ENCODE peak calls at places on chromosomes 4 and X, in four cellular contexts. W is K562, N is IMR-90, E is A549. I is an unnamed sample.

GRCh38 chr4:183632689-183633088 is 26.3 kb downstream of the RWDD4 start:
- DNase-seq in W (no peak), N (no peak), E (no peak), I (no peak)

GRCh38 chr4:15001248-15001824 is 945 bp upstream of the CPEB2 start:
- DNase-seq in W (peak), N (peak), E (peak), I (peak)

GRCh38 chr4:186845137-186845842 is 121.6 kb upstream of the FAT1 start:
- DNase-seq in W (peak), N (peak), E (no peak), I (no peak)

GRCh38 chr4:8911311-8912088 is 39.9 kb upstream of the HMX1 start:
- DNase-seq in W (no peak), N (no peak), E (no peak), I (no peak)

GRCh38 chr4:142671516-142671915 is 174.6 kb downstream of the INPP4B start:
- DNase-seq in W (no peak), N (no peak), E (no peak), I (no peak)

GRCh38 chr4:5751918-5752802 is 41.2 kb downstream of the EVC start:
- DNase-seq in W (no peak), N (peak), E (no peak), I (no peak)

GRCh38 chr4:140099993-140100392 is 54.0 kb downstream of the MAML3 start:
- DNase-seq in W (no peak), N (peak), E (no peak), I (no peak)

GRCh38 chrX:40189018-40189417 is 91.3 kb upstream of the BCOR start:
- DNase-seq in W (no peak), N (no peak), E (no peak), I (no peak)

GRCh38 chrX:118000518-118000917 is 116.1 kb downstream of the KLHL13 start:
- DNase-seq in W (no peak), N (no peak), E (no peak), I (no peak)

GRCh38 chr4:53479731-53480525 is 102.5 kb downstream of the FIP1L1 start:
- DNase-seq in W (no peak), N (peak), E (no peak), I (no peak)

GRCh38 chr4:85929926-85930325 is 429.9 kb downstream of the MAPK10 start:
- DNase-seq in W (no peak), N (no peak), E (no peak), I (no peak)

GRCh38 chr4:80385397-80386280 is 50.1 kb downstream of the CFAP299 start:
- DNase-seq in W (no peak), N (no peak), E (no peak), I (no peak)

GRCh38 chr4:168511780-168512467 is 15.1 kb downstream of the PALLD start:
- DNase-seq in W (no peak), N (no peak), E (no peak), I (no peak)

GRCh38 chrX:124257924-124258706 is 74.3 kb upstream of the TEX13D start:
- DNase-seq in W (no peak), N (no peak), E (no peak), I (no peak)

GRCh38 chr4:158157412-158157811 is 15.4 kb downstream of the GASK1B start:
- DNase-seq in W (no peak), N (no peak), E (no peak), I (no peak)

GRCh38 chr4:111678466-111678865 is 466.8 kb upstream of the FAM241A start:
- DNase-seq in W (no peak), N (peak), E (no peak), I (no peak)

GRCh38 chr4:56630876-56631666 is 50.0 kb downstream of the HOPX start:
- DNase-seq in W (no peak), N (peak), E (no peak), I (no peak)

GRCh38 chr4:40586729-40587128 is 42.9 kb downstream of the RBM47 start:
- DNase-seq in W (no peak), N (no peak), E (no peak), I (no peak)

GRCh38 chrX:123743312-123743711 is 10.5 kb upstream of the THOC2 start:
- DNase-seq in W (peak), N (no peak), E (no peak), I (no peak)

GRCh38 chrX:149903889-149904748 is 23.1 kb downstream of the MAGEA8 start:
- DNase-seq in W (peak), N (peak), E (peak), I (peak)

GRCh38 chr4:112819729-112820128 is 182.8 kb downstream of the LARP7 start:
- DNase-seq in W (no peak), N (no peak), E (no peak), I (no peak)

GRCh38 chrX:2261838-2262678 is 238.7 kb downstream of the DHRSX start:
- DNase-seq in W (no peak), N (peak), E (no peak), I (no peak)

GRCh38 chr4:53306729-53307128 is 59.1 kb downstream of the SCFD2 start:
- DNase-seq in W (no peak), N (peak), E (no peak), I (no peak)

GRCh38 chr4:152075253-152075928 is 314.6 kb upstream of the GATB start:
- DNase-seq in W (no peak), N (no peak), E (no peak), I (no peak)

GRCh38 chr4:78691971-78692814 is 84.0 kb upstream of the BMP2K start:
- DNase-seq in W (peak), N (peak), E (no peak), I (no peak)

GRCh38 chr4:96936886-96937285 is 1097.0 kb downstream of the PDHA2 start:
- DNase-seq in W (no peak), N (no peak), E (no peak), I (no peak)

GRCh38 chr4:176587920-176588319 is 204.8 kb downstream of the VEGFC start:
- DNase-seq in W (no peak), N (peak), E (no peak), I (no peak)

GRCh38 chr4:94256144-94256783 is 48.6 kb downstream of the SMARCAD1 start:
- DNase-seq in W (no peak), N (no peak), E (no peak), I (no peak)

GRCh38 chr4:107215222-107215621 is 179.1 kb upstream of the DKK2 start:
- DNase-seq in W (no peak), N (no peak), E (no peak), I (no peak)

GRCh38 chr4:128298129-128298758 is 10.6 kb upstream of the PGRMC2 start:
- DNase-seq in W (no peak), N (no peak), E (no peak), I (no peak)

GRCh38 chrX:37926700-37927099 is 79.3 kb upstream of the DYNLT3 start:
- DNase-seq in W (peak), N (peak), E (peak), I (peak)

GRCh38 chr4:113738251-113738650 is 23.3 kb downstream of the CAMK2D start:
- DNase-seq in W (no peak), N (peak), E (no peak), I (no peak)

GRCh38 chr4:85932371-85933305 is 427.2 kb downstream of the MAPK10 start:
- DNase-seq in W (no peak), N (no peak), E (no peak), I (no peak)

GRCh38 chrX:45598841-45599240 is 398.2 kb upstream of the DIPK2B start:
- DNase-seq in W (no peak), N (peak), E (no peak), I (no peak)

GRCh38 chr4:41935652-41936021 is 408 bp downstream of the TMEM33 start:
- DNase-seq in W (peak), N (peak), E (peak), I (peak)

DNA sequence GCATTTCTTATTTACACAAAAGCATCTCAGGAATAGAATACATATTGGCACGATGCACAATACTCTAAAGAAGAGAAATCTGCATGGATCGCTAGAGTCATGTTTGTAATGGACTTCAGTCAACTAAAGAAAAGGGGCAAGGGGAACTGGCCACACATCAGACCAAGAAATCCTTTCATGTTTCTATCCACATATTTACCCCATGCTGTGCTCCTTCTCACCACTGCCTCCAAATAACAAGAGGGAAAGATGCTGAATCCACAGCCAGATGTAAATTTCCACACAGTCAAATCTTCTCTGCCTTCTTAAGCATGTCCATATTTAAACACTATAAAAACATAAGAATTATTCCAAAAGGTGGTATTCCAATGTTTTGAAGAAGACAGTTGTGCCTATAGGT is 67.6 kb downstream of the COX18 start:
- DNase-seq in W (no peak), N (no peak), E (no peak), I (no peak)
- TF ChIP-seq BHLHE40 in W (no peak), N (no peak), E (no peak), I (no peak)

DNA sequence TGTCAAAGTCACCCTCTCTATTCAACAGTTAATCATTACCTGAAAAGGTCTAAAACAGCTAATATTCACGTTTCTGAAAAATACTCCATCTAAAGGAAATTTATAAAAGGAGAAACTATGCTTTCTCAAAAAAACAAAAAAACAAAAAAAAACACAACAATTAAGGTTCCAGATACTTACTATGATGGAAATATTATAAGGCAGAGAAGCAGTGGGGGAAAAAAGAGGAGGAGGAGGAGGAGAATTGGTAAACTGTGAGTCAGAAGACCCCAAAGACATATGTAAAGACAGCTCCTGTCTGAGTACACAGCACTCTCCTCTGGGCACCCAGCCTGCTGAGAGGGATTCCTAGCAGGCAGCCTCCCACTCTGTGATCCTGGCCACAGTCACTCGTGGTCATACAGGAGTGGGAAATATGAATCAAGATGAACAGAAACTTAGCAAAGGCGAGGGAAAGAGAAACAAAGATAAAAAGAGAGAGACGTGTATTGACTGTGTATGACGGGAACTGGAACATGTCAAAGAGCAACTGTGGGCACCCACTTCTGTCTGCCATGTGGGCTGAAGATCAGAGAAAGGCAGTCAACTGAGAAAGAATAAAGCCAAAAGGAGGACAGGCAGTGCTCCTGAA is 12.5 kb downstream of the KLHL15 start:
- DNase-seq in W (no peak), N (peak), E (no peak), I (no peak)
- TF ChIP-seq BHLHE40 in W (no peak), N (no peak), E (no peak), I (no peak)

DNA sequence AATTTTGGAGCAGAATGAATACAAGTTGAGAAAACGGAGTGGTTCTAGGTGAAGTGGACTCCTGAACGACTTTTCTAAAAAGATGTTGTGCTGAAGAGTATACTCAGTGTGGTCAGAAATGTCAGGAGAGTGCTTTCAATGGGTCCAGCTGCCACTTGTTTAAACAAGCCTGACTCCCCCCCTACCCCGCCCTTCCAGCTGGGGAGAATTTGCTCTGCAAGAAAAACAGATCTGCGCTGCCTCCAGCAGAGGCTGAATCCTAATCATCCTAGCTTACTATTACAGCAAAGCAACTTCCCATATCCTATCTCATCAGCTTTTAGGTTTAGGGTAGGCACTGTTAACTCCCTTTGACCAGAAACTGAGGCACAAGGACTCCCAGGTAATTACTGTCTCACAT is 1.9 kb downstream of the MAP3K15 start:
- DNase-seq in W (no peak), N (peak), E (peak), I (no peak)
- TF ChIP-seq BHLHE40 in W (no peak), N (no peak), E (no peak), I (no peak)

DNA sequence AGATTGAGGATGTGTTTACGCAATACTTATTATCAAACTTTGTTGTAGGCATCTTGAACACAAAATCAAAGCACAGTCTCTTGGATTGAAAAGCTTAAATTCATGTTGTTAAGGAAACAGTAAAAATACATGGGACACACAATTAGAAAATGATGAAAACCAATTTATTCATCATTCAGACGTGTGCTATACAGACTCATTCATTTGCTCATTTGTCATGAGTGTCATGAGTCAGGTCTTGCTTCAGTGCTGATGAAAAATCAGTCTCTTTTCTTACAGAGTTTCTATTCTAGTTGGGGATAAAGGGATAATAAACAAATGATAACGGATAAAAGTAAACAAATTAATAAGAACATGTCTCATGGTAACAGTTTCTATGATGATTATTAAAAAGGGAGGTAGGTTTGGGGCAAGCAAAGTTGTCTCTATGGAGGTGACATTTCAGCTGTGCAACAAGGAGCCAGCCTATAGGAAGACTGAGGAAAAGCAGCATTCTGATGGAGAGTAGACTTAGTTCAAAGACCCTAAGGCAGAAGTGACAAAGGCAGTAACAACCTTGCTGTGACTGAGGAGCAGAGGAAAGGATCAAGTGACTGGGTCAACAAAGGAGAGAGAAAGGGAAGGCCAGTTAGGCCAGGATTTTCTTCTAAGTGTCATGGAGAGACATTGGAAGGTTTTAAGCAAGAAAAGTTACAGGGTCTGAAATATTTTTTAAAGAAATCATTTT is 224.0 kb upstream of the HHIP start:
- DNase-seq in W (no peak), N (no peak), E (no peak), I (no peak)
- TF ChIP-seq BHLHE40 in W (no peak), N (no peak), E (no peak), I (no peak)

GRCh38 chr4:155234206-155234605 is 25.8 kb downstream of the NPY2R start:
- DNase-seq in W (no peak), N (no peak), E (no peak), I (no peak)
- TF ChIP-seq BHLHE40 in W (no peak), N (no peak), E (no peak), I (no peak)